ENCODE peak calls at places on chromosomes 1 and 21, in five cellular contexts. F is activated CD4-positive, alpha-beta T cell treated with anti-CD3 and anti-CD28 coated beads for 24 hours; O is fibroblast of mammary gland; R is colonic mucosa; J is stimulated activated naive B cell treated with anti-CD40 and anti-IgM and Interleukin-4, amounts not matched to agents 10 μg/mL and 1 μg/mL and 100 μg/mL, for 72 hours. K is an unnamed sample.

GRCh38 chr1:38153426-38154088 is 107.0 kb upstream of the POU3F1 start:
- DNase-seq in F (no peak), R (no peak), O (no peak), J (no peak), K (no peak)

GRCh38 chr1:100253552-100253951 is 3.9 kb upstream of the DBT start:
- DNase-seq in F (no peak), R (no peak), J (no peak), O (no peak), K (no peak)

GRCh38 chr21:31663584-31664249 is 4.2 kb downstream of the SOD1 start:
- DNase-seq in O (no peak), J (no peak), F (no peak), R (no peak), K (no peak)

GRCh38 chr1:93219443-93219842 is 38.9 kb downstream of the CCDC18 start:
- DNase-seq in F (no peak), J (no peak), R (no peak), O (no peak), K (no peak)

GRCh38 chr1:88001460-88001859 is 672.8 kb downstream of the LMO4 start:
- DNase-seq in R (no peak), J (no peak), F (no peak), O (peak), K (no peak)

GRCh38 chr21:24988941-24989340 is 618.3 kb downstream of the MRPL39 start:
- DNase-seq in J (no peak), O (no peak), F (no peak), R (no peak), K (no peak)

GRCh38 chr1:241677171-241677570 is 25.1 kb downstream of the WDR64 start:
- DNase-seq in J (no peak), O (no peak), R (no peak), F (no peak), K (no peak)

GRCh38 chr1:89306273-89306672 is 33.6 kb upstream of the GBP5 start:
- DNase-seq in F (no peak), O (no peak), R (no peak), J (no peak), K (no peak)

GRCh38 chr1:208010487-208011079 is 99.7 kb upstream of the CD34 start:
- DNase-seq in O (no peak), J (no peak), F (no peak), R (no peak), K (no peak)

GRCh38 chr1:6420594-6421042 is 899 bp upstream of the HES2 start:
- DNase-seq in J (no peak), O (no peak), R (peak), F (no peak), K (no peak)

GRCh38 chr21:15943009-15943666 is 213.4 kb downstream of the USP25 start:
- DNase-seq in J (no peak), F (no peak), O (peak), R (no peak), K (no peak)

GRCh38 chr1:113095790-113096455 is 22.9 kb downstream of the LRIG2 start:
- DNase-seq in O (no peak), J (no peak), F (no peak), R (no peak), K (no peak)

GRCh38 chr1:66981679-66982078 is 56.9 kb downstream of the MIER1 start:
- DNase-seq in F (peak), O (peak), R (peak), J (no peak), K (no peak)

GRCh38 chr1:183569141-183569540 is 21.1 kb downstream of the NCF2 start:
- DNase-seq in J (no peak), O (no peak), R (no peak), F (no peak), K (no peak)

GRCh38 chr1:162018418-162018817 is 5.3 kb downstream of the OLFML2B start:
- DNase-seq in J (no peak), F (no peak), O (no peak), R (no peak), K (no peak)

GRCh38 chr1:29379438-29380073 is 143.2 kb downstream of the PTPRU start:
- DNase-seq in J (no peak), O (peak), F (no peak), R (no peak), K (no peak)

GRCh38 chr1:156693858-156694562 is 11.4 kb downstream of the CRABP2 start:
- DNase-seq in R (peak), O (no peak), F (no peak), J (no peak), K (no peak)

GRCh38 chr1:203771901-203772301 is 6.9 kb downstream of the LAX1 start:
- DNase-seq in R (no peak), O (no peak), F (no peak), J (no peak), K (no peak)

GRCh38 chr1:224106568-224107281 is 7.2 kb upstream of the FBXO28 start:
- DNase-seq in R (peak), O (peak), F (no peak), J (no peak), K (peak)

GRCh38 chr1:18883636-18884418 is 18.5 kb downstream of the ALDH4A1 start:
- DNase-seq in J (peak), O (peak), F (peak), R (peak), K (peak)

GRCh38 chr21:15192243-15192642 is 127.4 kb upstream of the NRIP1 start:
- DNase-seq in J (no peak), F (no peak), R (no peak), O (peak), K (peak)

GRCh38 chr1:181044449-181044966 is 10.7 kb downstream of the MR1 start:
- DNase-seq in F (no peak), R (peak), O (peak), J (no peak), K (peak)

GRCh38 chr1:178283409-178283808 is 189.5 kb downstream of the RASAL2 start:
- DNase-seq in J (no peak), O (peak), F (no peak), R (no peak), K (no peak)

GRCh38 chr1:205058853-205059252 is 15.8 kb downstream of the CNTN2 start:
- DNase-seq in O (no peak), R (no peak), J (no peak), F (no peak), K (no peak)

GRCh38 chr1:61055110-61055614 is 27.2 kb upstream of the NFIA start:
- DNase-seq in F (no peak), R (peak), J (no peak), O (peak), K (no peak)

GRCh38 chr1:174110053-174110452 is 49.3 kb upstream of the RABGAP1L start:
- DNase-seq in R (no peak), O (no peak), F (no peak), J (no peak), K (no peak)

K was measured in prostate gland.